ENCODE peak calls at places on chromosomes 5 and 9, in seven cellular contexts. One of them, this sample, is unnamed.

GRCh38 chr5:60223342-60223741 is 329.8 kb upstream of the PDE4D start:
- DNase-seq in progenitor cell of endocrine pancreas: no peak
- DNase-seq in T-helper 17 cell: no peak
- DNase-seq in A172: no peak
- DNase-seq in amniotic stem cell: no peak
- DNase-seq in naive thymus-derived CD8-positive, alpha-beta T cell: no peak
- DNase-seq in HL-60: no peak
- DNase-seq in this sample: no peak

GRCh38 chr5:61163905-61164304 is 1.6 kb upstream of the SMIM15 start:
- DNase-seq in amniotic stem cell: no peak
- DNase-seq in HL-60: no peak
- DNase-seq in T-helper 17 cell: no peak
- DNase-seq in progenitor cell of endocrine pancreas: no peak
- DNase-seq in A172: no peak
- DNase-seq in naive thymus-derived CD8-positive, alpha-beta T cell: no peak
- DNase-seq in this sample: no peak

GRCh38 chr9:33029106-33029788 is 4.2 kb downstream of the DNAJA1 start:
- DNase-seq in progenitor cell of endocrine pancreas: no peak
- DNase-seq in A172: no peak
- DNase-seq in amniotic stem cell: no peak
- DNase-seq in HL-60: peak; percentile 71
- DNase-seq in T-helper 17 cell: no peak
- DNase-seq in naive thymus-derived CD8-positive, alpha-beta T cell: no peak
- DNase-seq in this sample: peak; percentile 54

GRCh38 chr9:138105561-138106505 is 228.3 kb downstream of the CACNA1B start:
- DNase-seq in A172: no peak
- DNase-seq in HL-60: no peak
- DNase-seq in naive thymus-derived CD8-positive, alpha-beta T cell: no peak
- DNase-seq in amniotic stem cell: no peak
- DNase-seq in progenitor cell of endocrine pancreas: no peak
- DNase-seq in T-helper 17 cell: no peak
- DNase-seq in this sample: no peak

GRCh38 chr5:151682751-151683331 is 3.9 kb downstream of the SPARC start:
- DNase-seq in amniotic stem cell: no peak
- DNase-seq in progenitor cell of endocrine pancreas: no peak
- DNase-seq in naive thymus-derived CD8-positive, alpha-beta T cell: no peak
- DNase-seq in HL-60: no peak
- DNase-seq in A172: peak; percentile 48
- DNase-seq in T-helper 17 cell: no peak
- DNase-seq in this sample: no peak

GRCh38 chr5:57576317-57576716 is 93.7 kb upstream of the ACTBL2 start:
- DNase-seq in naive thymus-derived CD8-positive, alpha-beta T cell: no peak
- DNase-seq in A172: no peak
- DNase-seq in T-helper 17 cell: no peak
- DNase-seq in progenitor cell of endocrine pancreas: no peak
- DNase-seq in amniotic stem cell: no peak
- DNase-seq in HL-60: no peak
- DNase-seq in this sample: no peak

GRCh38 chr5:133742370-133743036 is 130.2 kb upstream of the FSTL4 start:
- DNase-seq in A172: no peak
- DNase-seq in HL-60: no peak
- DNase-seq in progenitor cell of endocrine pancreas: no peak
- DNase-seq in T-helper 17 cell: no peak
- DNase-seq in naive thymus-derived CD8-positive, alpha-beta T cell: no peak
- DNase-seq in amniotic stem cell: no peak
- DNase-seq in this sample: no peak

GRCh38 chr5:1875481-1875842 is 7.3 kb downstream of the IRX4 start:
- DNase-seq in amniotic stem cell: no peak
- DNase-seq in naive thymus-derived CD8-positive, alpha-beta T cell: no peak
- DNase-seq in T-helper 17 cell: no peak
- DNase-seq in HL-60: no peak
- DNase-seq in progenitor cell of endocrine pancreas: no peak
- DNase-seq in A172: no peak
- DNase-seq in this sample: no peak

GRCh38 chr5:168877132-168877895 is 298.1 kb upstream of the PANK3 start:
- DNase-seq in amniotic stem cell: no peak
- DNase-seq in naive thymus-derived CD8-positive, alpha-beta T cell: no peak
- DNase-seq in progenitor cell of endocrine pancreas: peak; percentile 23
- DNase-seq in A172: no peak
- DNase-seq in HL-60: no peak
- DNase-seq in T-helper 17 cell: no peak
- DNase-seq in this sample: no peak

GRCh38 chr9:124839612-124840299 is 13.5 kb upstream of the WDR38 start:
- DNase-seq in A172: peak; percentile 46
- DNase-seq in progenitor cell of endocrine pancreas: no peak
- DNase-seq in naive thymus-derived CD8-positive, alpha-beta T cell: no peak
- DNase-seq in amniotic stem cell: no peak
- DNase-seq in HL-60: no peak
- DNase-seq in T-helper 17 cell: no peak
- DNase-seq in this sample: no peak

GRCh38 chr5:180848878-180849277 is 12.2 kb downstream of the ZFP62 start:
- DNase-seq in T-helper 17 cell: no peak
- DNase-seq in progenitor cell of endocrine pancreas: no peak
- DNase-seq in HL-60: no peak
- DNase-seq in amniotic stem cell: no peak
- DNase-seq in naive thymus-derived CD8-positive, alpha-beta T cell: no peak
- DNase-seq in A172: no peak
- DNase-seq in this sample: no peak

GRCh38 chr5:78809444-78809843 is 160.9 kb upstream of the LHFPL2 start:
- DNase-seq in amniotic stem cell: no peak
- DNase-seq in HL-60: no peak
- DNase-seq in naive thymus-derived CD8-positive, alpha-beta T cell: no peak
- DNase-seq in T-helper 17 cell: no peak
- DNase-seq in progenitor cell of endocrine pancreas: no peak
- DNase-seq in A172: no peak
- DNase-seq in this sample: no peak

GRCh38 chr5:128669803-128670202 is 131.8 kb upstream of the FBN2 start:
- DNase-seq in T-helper 17 cell: no peak
- DNase-seq in progenitor cell of endocrine pancreas: no peak
- DNase-seq in naive thymus-derived CD8-positive, alpha-beta T cell: no peak
- DNase-seq in A172: peak; percentile 51
- DNase-seq in HL-60: no peak
- DNase-seq in amniotic stem cell: no peak
- DNase-seq in this sample: no peak

GRCh38 chr9:133609311-133610098 is at the start of gene FAM163B:
- DNase-seq in HL-60: no peak
- DNase-seq in naive thymus-derived CD8-positive, alpha-beta T cell: peak; percentile 34
- DNase-seq in A172: no peak
- DNase-seq in amniotic stem cell: no peak
- DNase-seq in T-helper 17 cell: peak; percentile 20
- DNase-seq in progenitor cell of endocrine pancreas: peak; percentile 71
- DNase-seq in this sample: no peak

GRCh38 chr5:12488161-12488560 is 583.9 kb upstream of the CTNND2 start:
- DNase-seq in naive thymus-derived CD8-positive, alpha-beta T cell: no peak
- DNase-seq in progenitor cell of endocrine pancreas: no peak
- DNase-seq in A172: no peak
- DNase-seq in T-helper 17 cell: no peak
- DNase-seq in HL-60: no peak
- DNase-seq in amniotic stem cell: no peak
- DNase-seq in this sample: no peak

GRCh38 chr5:1255081-1255561 is 29.9 kb downstream of the SLC6A18 start:
- DNase-seq in naive thymus-derived CD8-positive, alpha-beta T cell: peak; percentile 56
- DNase-seq in A172: no peak
- DNase-seq in HL-60: no peak
- DNase-seq in T-helper 17 cell: peak; percentile 26
- DNase-seq in amniotic stem cell: no peak
- DNase-seq in progenitor cell of endocrine pancreas: no peak
- DNase-seq in this sample: no peak

GRCh38 chr5:33890633-33891032 is 1.2 kb downstream of the ADAMTS12 start:
- DNase-seq in amniotic stem cell: no peak
- DNase-seq in naive thymus-derived CD8-positive, alpha-beta T cell: no peak
- DNase-seq in T-helper 17 cell: no peak
- DNase-seq in HL-60: no peak
- DNase-seq in A172: peak; percentile 30
- DNase-seq in progenitor cell of endocrine pancreas: no peak
- DNase-seq in this sample: no peak

GRCh38 chr5:109105631-109106267 is 304.0 kb downstream of the PJA2 start:
- DNase-seq in progenitor cell of endocrine pancreas: no peak
- DNase-seq in T-helper 17 cell: no peak
- DNase-seq in amniotic stem cell: peak; percentile 79
- DNase-seq in A172: peak; percentile 55
- DNase-seq in HL-60: no peak
- DNase-seq in naive thymus-derived CD8-positive, alpha-beta T cell: no peak
- DNase-seq in this sample: no peak

GRCh38 chr9:114947058-114947457 is 16.7 kb upstream of the TNFSF8 start:
- DNase-seq in T-helper 17 cell: no peak
- DNase-seq in amniotic stem cell: no peak
- DNase-seq in progenitor cell of endocrine pancreas: no peak
- DNase-seq in HL-60: no peak
- DNase-seq in A172: no peak
- DNase-seq in naive thymus-derived CD8-positive, alpha-beta T cell: no peak
- DNase-seq in this sample: no peak

GRCh38 chr5:41869150-41869738 is 981 bp downstream of the OXCT1 start:
- DNase-seq in naive thymus-derived CD8-positive, alpha-beta T cell: no peak
- DNase-seq in progenitor cell of endocrine pancreas: peak; percentile 28
- DNase-seq in T-helper 17 cell: no peak
- DNase-seq in HL-60: no peak
- DNase-seq in amniotic stem cell: peak; percentile 3
- DNase-seq in A172: no peak
- DNase-seq in this sample: no peak

GRCh38 chr9:99050292-99050911 is 54.5 kb upstream of the TGFBR1 start:
- DNase-seq in progenitor cell of endocrine pancreas: no peak
- DNase-seq in A172: peak; percentile 82
- DNase-seq in amniotic stem cell: no peak
- DNase-seq in T-helper 17 cell: no peak
- DNase-seq in HL-60: no peak
- DNase-seq in naive thymus-derived CD8-positive, alpha-beta T cell: no peak
- DNase-seq in this sample: no peak

GRCh38 chr9:971901-972511 is 4.4 kb upstream of the DMRT3 start:
- DNase-seq in A172: no peak
- DNase-seq in HL-60: no peak
- DNase-seq in amniotic stem cell: no peak
- DNase-seq in naive thymus-derived CD8-positive, alpha-beta T cell: no peak
- DNase-seq in T-helper 17 cell: no peak
- DNase-seq in progenitor cell of endocrine pancreas: no peak
- DNase-seq in this sample: no peak

GRCh38 chr9:4837768-4838546 is 45.2 kb downstream of the RCL1 start:
- DNase-seq in T-helper 17 cell: no peak
- DNase-seq in amniotic stem cell: peak; percentile 2
- DNase-seq in progenitor cell of endocrine pancreas: no peak
- DNase-seq in naive thymus-derived CD8-positive, alpha-beta T cell: no peak
- DNase-seq in HL-60: no peak
- DNase-seq in A172: peak; percentile 18
- DNase-seq in this sample: no peak